ENCODE peak calls at places on chromosomes 3 and 15, in four cellular contexts. U is lung, G is omental fat pad, P is WERI-Rb-1. M is an unnamed sample.

GRCh38 chr15:100383302-100384107 is 41.7 kb upstream of the ADAMTS17 start:
- DNase-seq in U (peak), P (peak), G (no peak), M (no peak)

GRCh38 chr15:78070049-78070698 is 7.3 kb downstream of the TBC1D2B start:
- DNase-seq in P (no peak), U (no peak), G (no peak), M (no peak)

GRCh38 chr15:74307827-74308642 is 59.4 kb downstream of the CYP11A1 start:
- DNase-seq in P (peak), U (peak), G (no peak), M (peak)

GRCh38 chr3:53949541-53949940 is 57.9 kb upstream of the SELENOK start:
- DNase-seq in G (no peak), P (peak), U (no peak), M (no peak)

GRCh38 chr3:133379926-133380325 is 19.9 kb upstream of the BFSP2 start:
- DNase-seq in P (no peak), G (no peak), U (no peak), M (no peak)

GRCh38 chr3:44058022-44058867 is 183.4 kb upstream of the TOPAZ1 start:
- DNase-seq in P (no peak), G (no peak), U (no peak), M (no peak)

GRCh38 chr3:76044601-76045600 is 259.6 kb upstream of the ZNF717 start:
- DNase-seq in G (no peak), U (no peak), P (peak), M (no peak)

GRCh38 chr3:32154180-32154579 is 47.8 kb downstream of the GPD1L start:
- DNase-seq in G (no peak), U (no peak), P (no peak), M (no peak)

GRCh38 chr15:101048191-101049011 is 129.2 kb downstream of the LRRK1 start:
- DNase-seq in P (peak), G (peak), U (peak), M (no peak)

GRCh38 chr3:63344676-63345075 is 66.6 kb downstream of the SYNPR start:
- DNase-seq in P (no peak), G (no peak), U (no peak), M (no peak)

GRCh38 chr3:69710153-69710977 is 28.9 kb upstream of the MITF start:
- DNase-seq in G (no peak), P (no peak), U (no peak), M (no peak)

GRCh38 chr3:144237351-144237750 is 265.7 kb downstream of the DIPK2A start:
- DNase-seq in G (no peak), P (no peak), U (no peak), M (no peak)

GRCh38 chr3:9201278-9201677 is 48.2 kb downstream of the SRGAP3 start:
- DNase-seq in P (peak), G (no peak), U (no peak), M (no peak)

GRCh38 chr3:169812844-169813677 is at the start of the genes LRRC34 and LRRIQ4:
- DNase-seq in P (peak), G (no peak), U (peak), M (no peak)

GRCh38 chr3:49406571-49407565 is 4.9 kb downstream of the RHOA start:
- DNase-seq in P (peak), G (no peak), U (no peak), M (no peak)

GRCh38 chr3:113847664-113848461 is 9.3 kb downstream of the GRAMD1C start:
- DNase-seq in P (no peak), U (no peak), G (no peak), M (no peak)

GRCh38 chr15:78049691-78050440 is 27.6 kb downstream of the TBC1D2B start:
- DNase-seq in G (no peak), U (no peak), P (no peak), M (no peak)

GRCh38 chr3:140850210-140850955 is 91.3 kb upstream of the SLC25A36 start:
- DNase-seq in P (no peak), U (no peak), G (no peak), M (no peak)

GRCh38 chr3:37861540-37862051 is at the start of gene CTDSPL:
- DNase-seq in U (peak), G (no peak), P (peak), M (peak)

GRCh38 chr15:64050281-64051092 is 4.2 kb upstream of the DAPK2 start:
- DNase-seq in P (no peak), U (peak), G (no peak), M (no peak)

GRCh38 chr15:54790693-54791092 is 406.0 kb downstream of the RSL24D1 start:
- DNase-seq in G (no peak), U (no peak), P (no peak), M (no peak)

GRCh38 chr15:100703032-100703578 is 100.7 kb downstream of the ASB7 start:
- DNase-seq in U (no peak), P (no peak), G (no peak), M (no peak)

DNA sequence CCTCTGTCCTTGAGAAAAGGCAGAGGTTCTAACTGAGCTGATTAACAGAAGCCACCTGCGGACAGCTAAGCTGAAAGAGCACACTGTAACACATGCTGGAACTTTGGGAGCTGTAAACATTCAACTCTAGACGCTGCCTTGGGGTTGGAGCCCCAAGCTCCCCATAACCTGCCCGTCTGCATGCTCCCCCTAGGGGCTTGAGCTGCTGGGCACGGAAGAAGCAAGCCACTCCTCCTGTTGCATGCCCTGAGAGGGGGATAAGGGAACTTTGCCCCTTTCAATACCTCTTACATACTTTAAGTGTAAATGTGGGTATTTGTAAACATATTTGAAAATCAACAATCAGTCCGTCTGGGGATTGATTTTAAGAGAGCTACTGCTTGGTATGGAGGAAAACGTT is 188.4 kb downstream of the ADAMTSL3 start:
- DNase-seq in G (no peak), P (no peak), U (no peak), M (no peak)
- TF ChIP-seq CTCF in G (no peak), P (peak), U (no peak), M (no peak)

GRCh38 chr3:172223870-172224269 is 184.5 kb downstream of the FNDC3B start:
- DNase-seq in P (no peak), U (no peak), G (no peak), M (no peak)

GRCh38 chr3:172224560-172225214 is 185.3 kb downstream of the FNDC3B start:
- DNase-seq in P (no peak), G (no peak), U (no peak), M (no peak)

GRCh38 chr3:172222474-172223071 is 183.2 kb downstream of the FNDC3B start:
- DNase-seq in P (no peak), U (no peak), G (no peak), M (no peak)

GRCh38 chr3:172226831-172227230 is 187.5 kb downstream of the FNDC3B start:
- DNase-seq in P (no peak), G (no peak), U (no peak), M (no peak)

GRCh38 chr3:172225215-172225707 is 185.9 kb downstream of the FNDC3B start:
- DNase-seq in P (no peak), G (no peak), U (no peak), M (no peak)
- TF ChIP-seq CTCF in P (no peak), G (no peak), U (no peak), M (no peak)

GRCh38 chr15:48810414-48811324 is at the start of gene CEP152:
- DNase-seq in P (peak), U (peak), G (peak), M (peak)

GRCh38 chr15:48806151-48806550 is 4.7 kb downstream of the CEP152 start:
- DNase-seq in P (no peak), G (no peak), U (no peak), M (no peak)

DNA sequence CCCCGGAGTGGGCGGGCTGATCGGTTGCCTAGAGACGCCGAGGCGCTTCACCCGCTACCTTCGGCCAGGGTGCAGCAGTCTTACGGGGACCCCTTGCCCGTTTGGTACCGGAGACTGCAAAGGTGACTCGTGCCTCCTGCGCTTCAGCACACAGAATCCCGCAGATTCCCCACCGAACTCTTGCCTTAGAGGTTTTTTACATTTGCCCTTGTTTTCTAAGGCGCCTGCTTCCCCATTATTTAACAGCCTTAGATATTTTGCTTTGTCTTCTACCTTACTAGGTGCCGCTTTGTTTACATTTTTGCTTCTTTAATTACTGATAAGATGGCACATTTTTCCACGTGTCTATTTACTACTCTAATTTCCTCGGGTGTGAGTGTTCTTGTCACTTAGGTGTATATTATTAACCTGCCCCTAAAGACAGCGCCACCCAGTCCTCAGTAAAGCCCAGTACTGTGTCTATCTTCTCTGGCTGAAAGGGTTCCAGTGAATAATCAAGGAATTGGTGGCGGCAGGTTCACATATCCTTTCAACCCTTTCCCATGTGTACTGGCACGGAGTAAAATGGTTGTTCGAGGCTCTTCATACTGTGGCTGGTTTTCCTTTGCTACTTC is 563 bp upstream of the CEP152 start:
- DNase-seq in P (peak), U (no peak), G (no peak), M (no peak)
- TF ChIP-seq CTCF in P (no peak), U (no peak), G (no peak), M (peak)

DNA sequence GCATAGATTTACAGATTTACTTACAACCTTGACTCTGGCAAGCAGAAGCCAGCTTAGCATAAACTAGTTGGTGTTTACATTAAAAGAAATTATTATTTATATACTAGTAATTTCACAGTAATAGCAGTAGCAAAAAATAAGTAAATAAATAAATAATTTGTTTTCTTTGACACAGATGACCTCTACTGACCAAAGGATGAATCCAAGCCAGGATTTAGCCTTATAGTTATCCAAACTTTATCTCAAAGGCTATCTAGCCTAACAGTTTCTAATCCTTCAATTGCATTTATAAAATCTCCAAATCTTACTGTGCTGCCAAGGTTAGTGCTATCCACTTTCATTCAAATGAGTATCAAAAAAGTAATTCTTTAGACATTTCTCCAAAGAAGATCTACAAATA is 64.3 kb downstream of the FRMD5 start:
- DNase-seq in U (no peak), P (no peak), G (no peak), M (no peak)
- TF ChIP-seq CTCF in U (no peak), P (no peak), G (no peak), M (no peak)

GRCh38 chr3:115523467-115523866 is 99.8 kb upstream of the GAP43 start:
- DNase-seq in G (no peak), P (peak), U (no peak), M (no peak)

GRCh38 chr3:115525726-115526125 is 97.6 kb upstream of the GAP43 start:
- DNase-seq in P (no peak), G (no peak), U (no peak), M (no peak)
- TF ChIP-seq CTCF in P (no peak), G (no peak), U (no peak), M (no peak)

DNA sequence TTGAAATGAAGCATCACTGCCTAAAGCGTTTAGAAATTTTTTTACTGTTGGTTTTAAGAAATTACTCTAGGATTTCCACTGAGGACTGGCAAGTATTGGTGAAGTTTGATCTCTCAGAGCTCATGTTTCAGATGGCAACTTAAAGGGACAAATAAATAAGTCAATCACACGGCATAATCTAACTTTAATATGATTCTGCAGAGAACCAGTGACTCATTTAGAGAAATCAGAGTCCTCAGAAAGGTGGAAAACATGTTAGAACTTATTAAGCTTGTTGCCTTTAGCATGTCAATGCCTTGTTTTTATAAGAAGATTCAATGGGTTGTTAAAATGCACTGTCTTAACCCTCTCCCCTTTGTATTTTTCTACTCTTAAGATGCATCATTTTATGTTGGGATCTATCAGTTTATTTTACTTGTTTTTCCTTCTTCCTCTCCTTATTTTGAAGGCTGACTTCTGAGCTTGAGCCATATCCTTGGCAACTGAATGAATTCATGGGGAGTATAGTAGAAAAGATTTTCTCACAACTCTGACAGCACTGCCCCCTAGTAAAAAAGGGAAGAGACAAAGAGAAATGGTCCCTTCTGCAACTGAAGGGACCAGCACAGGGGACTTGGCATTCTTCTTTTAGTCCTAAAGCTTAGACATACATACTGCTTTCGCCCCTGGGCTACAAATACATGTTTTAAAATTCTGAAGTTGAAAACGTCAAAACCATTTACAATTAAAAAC is 431.2 kb downstream of the LPP start:
- DNase-seq in G (no peak), U (no peak), P (no peak), M (no peak)
- TF ChIP-seq CTCF in G (no peak), U (no peak), P (no peak), M (no peak)

DNA sequence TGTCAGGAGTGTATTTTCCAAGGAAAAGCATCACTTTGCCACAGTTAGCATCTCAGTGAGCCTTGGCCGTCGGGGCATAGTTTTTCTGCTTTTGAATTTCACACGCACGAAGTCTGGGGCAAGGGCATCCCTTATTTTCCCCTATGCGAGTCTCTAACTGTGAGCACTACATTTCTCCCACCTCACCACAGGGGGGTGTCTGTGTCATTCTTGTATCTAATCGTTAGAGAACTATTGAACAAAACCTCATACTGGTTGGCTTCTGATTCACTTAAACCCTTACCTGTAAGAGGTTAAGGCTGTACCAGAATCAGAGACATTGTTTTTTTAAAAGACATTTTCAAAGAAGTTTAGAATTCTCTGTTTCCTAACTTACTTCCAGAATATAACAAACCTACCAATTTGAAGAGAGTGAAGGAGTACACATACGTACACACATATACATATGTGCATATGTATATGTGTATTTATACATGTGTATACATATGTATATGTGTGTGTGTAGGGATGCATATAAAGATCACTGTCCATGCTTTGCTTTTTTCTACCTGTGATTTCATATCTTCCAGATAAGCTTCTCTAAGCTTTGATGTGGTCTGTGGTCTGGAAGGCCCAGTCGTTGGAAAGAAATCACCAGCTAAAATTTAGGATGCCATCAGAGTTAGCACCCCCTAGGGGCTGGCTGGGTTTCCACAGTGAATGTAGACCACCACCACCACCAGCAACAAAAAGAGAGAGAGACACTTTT is 49.4 kb downstream of the MYZAP start:
- DNase-seq in G (no peak), U (no peak), P (peak), M (no peak)
- TF ChIP-seq CTCF in G (no peak), U (no peak), P (peak), M (peak)

DNA sequence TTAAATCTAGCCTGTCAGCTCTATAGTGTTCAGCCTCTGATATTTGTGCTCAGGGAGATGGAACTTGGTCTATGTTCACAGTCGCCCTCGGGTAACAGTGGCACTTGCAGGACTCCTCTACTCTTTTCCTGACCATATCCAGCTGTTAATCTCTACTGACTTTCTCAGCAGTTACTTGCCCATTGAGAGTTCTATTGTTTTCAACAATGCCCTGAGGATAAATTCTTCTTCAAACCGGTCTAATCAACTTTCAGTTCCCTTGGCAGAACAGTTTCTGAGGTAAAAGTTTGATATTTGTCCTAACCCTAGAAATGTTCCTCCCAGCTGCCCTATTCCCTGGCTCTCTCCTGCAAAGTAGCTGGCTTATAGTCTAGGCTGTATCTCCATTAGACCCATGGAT is 15.3 kb upstream of the PLAAT1 start:
- DNase-seq in G (no peak), U (no peak), P (no peak), M (no peak)
- TF ChIP-seq CTCF in G (no peak), U (no peak), P (no peak), M (no peak)

M was measured in D721Med.